ENCODE peak calls at places on chromosomes 11 and 22, in seven cellular contexts. U, K, J, M, C, F and Q are unnamed samples.

GRCh38 chr22:20211997-20212753 is 55.9 kb downstream of the RTN4R start:
- DNase-seq in U (no peak), K (no peak), J (peak), M (peak), C (no peak), F (no peak), Q (no peak)

GRCh38 chr11:106989056-106989455 is 29.2 kb downstream of the GUCY1A2 start:
- DNase-seq in U (no peak), K (no peak), J (no peak), M (no peak), C (peak), F (no peak), Q (peak)

GRCh38 chr11:57463596-57464342 is 3.4 kb downstream of the RTN4RL2 start:
- DNase-seq in U (no peak), K (no peak), J (no peak), M (no peak), C (no peak), F (no peak), Q (no peak)

GRCh38 chr22:17672417-17672991 is 33.9 kb downstream of the BCL2L13 start:
- DNase-seq in U (no peak), K (peak), J (no peak), M (no peak), C (no peak), F (no peak), Q (peak)

GRCh38 chr11:45662665-45663485 is 2.5 kb downstream of the CHST1 start:
- DNase-seq in U (no peak), K (peak), J (no peak), M (no peak), C (peak), F (no peak), Q (peak)

GRCh38 chr11:83219095-83219494 is 25.6 kb downstream of the ANKRD42 start:
- DNase-seq in U (no peak), K (no peak), J (no peak), M (no peak), C (no peak), F (no peak), Q (peak)

GRCh38 chr11:74024630-74025029 is 15.7 kb upstream of the UCP3 start:
- DNase-seq in U (no peak), K (peak), J (peak), M (no peak), C (peak), F (no peak), Q (peak)

GRCh38 chr11:16815047-16815767 is 76.8 kb downstream of the C11orf58 start:
- DNase-seq in U (no peak), K (no peak), J (peak), M (peak), C (peak), F (no peak), Q (no peak)

GRCh38 chr22:37059876-37060449 is 8.4 kb downstream of the KCTD17 start:
- DNase-seq in U (no peak), K (peak), J (no peak), M (no peak), C (no peak), F (no peak), Q (no peak)

GRCh38 chr11:73242291-73243092 is 24.4 kb downstream of the P2RY2 start:
- DNase-seq in U (peak), K (peak), J (peak), M (peak), C (peak), F (peak), Q (peak)

GRCh38 chr11:75082601-75083216 is 14.0 kb downstream of the OR2AT4 start:
- DNase-seq in U (no peak), K (no peak), J (no peak), M (no peak), C (no peak), F (no peak), Q (no peak)

GRCh38 chr22:16721969-16722368 is 103.2 kb downstream of the XKR3 start:
- DNase-seq in U (no peak), K (no peak), J (no peak), M (no peak), C (no peak), F (no peak), Q (no peak)

GRCh38 chr11:15988693-15989231 is 367.6 kb downstream of the SOX6 start:
- DNase-seq in U (no peak), K (no peak), J (no peak), M (no peak), C (no peak), F (no peak), Q (no peak)